ENCODE peak calls at places on chromosomes 4 and X, in six cellular contexts. W is sciatic nerve, V is iPS-NIHi11, O is RPMI7951, B is lung microvascular endothelial cell, D is H54. F is an unnamed sample.

GRCh38 chr4:101724093-101724492 is 66.4 kb upstream of the BANK1 start:
- DNase-seq in W (no peak), V (no peak), O (no peak), B (no peak), D (no peak), F (no peak)

GRCh38 chrX:122866527-122866926 is 317.6 kb upstream of the GRIA3 start:
- DNase-seq in W (no peak), V (no peak), O (peak), B (peak), D (no peak), F (no peak)

GRCh38 chrX:134418317-134419113 is 41.5 kb upstream of the HPRT1 start:
- DNase-seq in W (no peak), V (no peak), O (no peak), B (peak), D (no peak), F (peak)

GRCh38 chr4:20760053-20760452 is 59.8 kb downstream of the PACRGL start:
- DNase-seq in W (no peak), V (peak), O (no peak), B (no peak), D (no peak), F (no peak)

GRCh38 chr4:183409956-183410355 is 34.5 kb upstream of the CDKN2AIP start:
- DNase-seq in W (no peak), V (no peak), O (no peak), B (no peak), D (no peak), F (no peak)

GRCh38 chrX:70755850-70756249 is 152.7 kb downstream of the TEX11 start:
- DNase-seq in W (no peak), V (peak), O (no peak), B (no peak), D (no peak), F (no peak)

GRCh38 chrX:96002401-96002800 is 682.2 kb upstream of the DIAPH2 start:
- DNase-seq in W (no peak), V (no peak), O (no peak), B (peak), D (no peak), F (no peak)

GRCh38 chr4:73998040-73999011 is at the start of gene CXCL5:
- DNase-seq in W (peak), V (peak), O (peak), B (peak), D (no peak), F (no peak)

GRCh38 chr4:40055379-40055872 is 1.2 kb upstream of the N4BP2 start:
- DNase-seq in W (no peak), V (no peak), O (no peak), B (no peak), D (no peak), F (no peak)

F was measured in foreskin melanocyte.